ENCODE peak calls at places on chromosomes 4 and X, in ten cellular contexts. U is IMR-90; H is NCI-H2029; Q is activated CD4-positive, CD25-positive, alpha-beta regulatory T cell; D is stimulated activated CD8-positive, alpha-beta memory T cell treated with anti-CD3 and anti-CD28 coated beads, Interleukin-4, amount 100 ng/mL, for 24 hours; I is sigmoid colon; K is NCI-H460; E is EH; M is uterus; X is AG08396. B is an unnamed sample.

GRCh38 chr4:20253799-20254409 is 2.2 kb downstream of the SLIT2 start:
- DNase-seq in H (no peak), U (peak; percentile 30), X (peak; percentile 53), E (peak; percentile 55), K (no peak), Q (no peak), D (no peak), I (peak; percentile 75), M (peak; percentile 38), B (peak; percentile 9)

GRCh38 chr4:40409835-40410234 is 74.7 kb downstream of the CHRNA9 start:
- DNase-seq in H (no peak), I (no peak), E (peak; percentile 51), M (no peak), D (no peak), X (no peak), K (no peak), U (peak; percentile 38), Q (no peak), B (no peak)

GRCh38 chr4:40630335-40631021 is 814 bp upstream of the RBM47 start:
- DNase-seq in U (no peak), Q (no peak), E (no peak), H (no peak), I (peak; percentile 74), D (no peak), K (peak; percentile 24), X (no peak), M (no peak), B (peak; percentile 78)

GRCh38 chr4:68369474-68369805 is 19.6 kb upstream of the YTHDC1 start:
- DNase-seq in Q (no peak), K (no peak), I (no peak), M (no peak), X (no peak), H (no peak), E (peak; percentile 80), U (no peak), D (no peak), B (no peak)

GRCh38 chr4:147725673-147726072 is 6.2 kb upstream of the ARHGAP10 start:
- DNase-seq in Q (no peak), X (no peak), H (no peak), I (no peak), E (peak; percentile 27), M (no peak), K (no peak), D (no peak), U (peak; percentile 75), B (no peak)

GRCh38 chr4:28287837-28288236 is 1427.2 kb downstream of the STIM2 start:
- DNase-seq in U (peak; percentile 100), D (no peak), K (peak; percentile 20), X (peak; percentile 64), M (no peak), I (no peak), H (no peak), E (peak; percentile 100), Q (no peak), B (no peak)

GRCh38 chrX:137695405-137695804 is 129.5 kb downstream of the ZIC3 start:
- DNase-seq in M (no peak), K (no peak), Q (no peak), I (no peak), X (no peak), D (no peak), E (no peak), U (no peak), H (no peak), B (no peak)

GRCh38 chr4:179095585-179096228 is 1653.5 kb upstream of the AGA start:
- DNase-seq in Q (no peak), D (no peak), M (no peak), X (no peak), H (no peak), E (no peak), K (peak; percentile 38), I (no peak), U (peak; percentile 46), B (no peak)

GRCh38 chrX:68758671-68759070 is 70.2 kb upstream of the EFNB1 start:
- DNase-seq in M (no peak), I (no peak), Q (no peak), K (no peak), E (no peak), D (no peak), H (no peak), X (no peak), U (no peak), B (no peak)

GRCh38 chr4:71545168-71545567 is 206.3 kb downstream of the SLC4A4 start:
- DNase-seq in Q (no peak), H (no peak), U (peak; percentile 59), M (no peak), E (peak; percentile 82), D (no peak), I (no peak), K (no peak), X (no peak), B (no peak)

GRCh38 chr4:179145746-179146530 is 1703.7 kb upstream of the AGA start:
- DNase-seq in M (no peak), H (no peak), X (no peak), E (no peak), I (no peak), D (no peak), K (no peak), U (peak; percentile 47), Q (no peak), B (no peak)

GRCh38 chr4:76233534-76233933 is 18.0 kb upstream of the FAM47E start:
- DNase-seq in M (no peak), X (no peak), Q (no peak), I (no peak), K (no peak), E (peak; percentile 27), U (no peak), H (no peak), D (no peak), B (no peak)

GRCh38 chr4:1193206-1194027 is 21.0 kb upstream of the SPON2 start:
- DNase-seq in E (no peak), K (no peak), U (no peak), Q (no peak), I (peak; percentile 58), D (no peak), H (no peak), M (peak; percentile 35), X (no peak), B (no peak)

GRCh38 chr4:156811963-156812362 is 159.6 kb downstream of the PDGFC start:
- DNase-seq in X (no peak), Q (no peak), D (no peak), M (no peak), H (no peak), K (no peak), U (peak; percentile 63), I (no peak), E (no peak), B (no peak)

GRCh38 chrX:38172596-38172995 is 48.1 kb downstream of the SRPX start:
- DNase-seq in I (no peak), M (no peak), Q (no peak), X (no peak), U (peak; percentile 9), D (no peak), K (no peak), E (peak; percentile 38), H (no peak), B (no peak)

GRCh38 chr4:112521123-112522116 is 5.4 kb upstream of the NEUROG2 start:
- DNase-seq in K (no peak), X (no peak), M (no peak), E (no peak), H (no peak), I (no peak), D (no peak), Q (no peak), U (no peak), B (peak; percentile 41)

GRCh38 chr4:187149229-187149628 is 425.6 kb upstream of the FAT1 start:
- DNase-seq in K (no peak), I (no peak), Q (no peak), H (no peak), D (no peak), U (no peak), M (no peak), E (peak; percentile 22), X (no peak), B (no peak)

B was measured in GM06990.